ENCODE peak calls at places on chromosomes 13 and 19, in four cellular contexts. One of them, this sample, is unnamed.
A peak's percentile ranks its signal among the peaks of the same experiment; 100 is the strongest.

GRCh38 chr19:29367701-29368306 is 154.9 kb upstream of the UQCRFS1 start:
- DNase-seq in heart left ventricle: no peak
- DNase-seq in activated naive CD8-positive, alpha-beta T cell treated with anti-CD3 and anti-CD28 coated beads for 36 hours: no peak
- DNase-seq in activated CD4-positive, alpha-beta T cell treated with anti-CD3 and anti-CD28 coated beads, Interleukin-2, amount 50 U/mL, for 1 hour: no peak
- DNase-seq in this sample: no peak

GRCh38 chr19:2040647-2041435 is 10.2 kb downstream of the MKNK2 start:
- DNase-seq in activated naive CD8-positive, alpha-beta T cell treated with anti-CD3 and anti-CD28 coated beads for 36 hours: no peak
- DNase-seq in activated CD4-positive, alpha-beta T cell treated with anti-CD3 and anti-CD28 coated beads, Interleukin-2, amount 50 U/mL, for 1 hour: no peak
- DNase-seq in heart left ventricle: no peak
- DNase-seq in this sample: no peak

GRCh38 chr13:38954291-38954690 is 36.3 kb downstream of the STOML3 start:
- DNase-seq in activated naive CD8-positive, alpha-beta T cell treated with anti-CD3 and anti-CD28 coated beads for 36 hours: no peak
- DNase-seq in heart left ventricle: no peak
- DNase-seq in activated CD4-positive, alpha-beta T cell treated with anti-CD3 and anti-CD28 coated beads, Interleukin-2, amount 50 U/mL, for 1 hour: no peak
- DNase-seq in this sample: no peak

GRCh38 chr19:51799311-51799997 is 4.5 kb downstream of the FPR3 start:
- DNase-seq in activated CD4-positive, alpha-beta T cell treated with anti-CD3 and anti-CD28 coated beads, Interleukin-2, amount 50 U/mL, for 1 hour: no peak
- DNase-seq in activated naive CD8-positive, alpha-beta T cell treated with anti-CD3 and anti-CD28 coated beads for 36 hours: no peak
- DNase-seq in heart left ventricle: peak; percentile 89
- DNase-seq in this sample: peak; percentile 94

GRCh38 chr19:41882568-41883462 is at the start of gene ARHGEF1:
- DNase-seq in activated CD4-positive, alpha-beta T cell treated with anti-CD3 and anti-CD28 coated beads, Interleukin-2, amount 50 U/mL, for 1 hour: peak; percentile 59
- DNase-seq in heart left ventricle: peak; percentile 80
- DNase-seq in activated naive CD8-positive, alpha-beta T cell treated with anti-CD3 and anti-CD28 coated beads for 36 hours: peak; percentile 66
- DNase-seq in this sample: no peak

GRCh38 chr19:6528544-6529121 is 2.2 kb upstream of the TNFSF9 start:
- DNase-seq in activated naive CD8-positive, alpha-beta T cell treated with anti-CD3 and anti-CD28 coated beads for 36 hours: no peak
- DNase-seq in activated CD4-positive, alpha-beta T cell treated with anti-CD3 and anti-CD28 coated beads, Interleukin-2, amount 50 U/mL, for 1 hour: no peak
- DNase-seq in heart left ventricle: peak; percentile 60
- DNase-seq in this sample: peak; percentile 91

GRCh38 chr19:43700368-43701015 is 15.4 kb upstream of the IRGC start:
- DNase-seq in heart left ventricle: peak; percentile 74
- DNase-seq in activated CD4-positive, alpha-beta T cell treated with anti-CD3 and anti-CD28 coated beads, Interleukin-2, amount 50 U/mL, for 1 hour: no peak
- DNase-seq in activated naive CD8-positive, alpha-beta T cell treated with anti-CD3 and anti-CD28 coated beads for 36 hours: no peak
- DNase-seq in this sample: peak; percentile 87

GRCh38 chr13:77919351-77920294 is 992 bp upstream of the EDNRB start:
- DNase-seq in activated naive CD8-positive, alpha-beta T cell treated with anti-CD3 and anti-CD28 coated beads for 36 hours: peak; percentile 7
- DNase-seq in activated CD4-positive, alpha-beta T cell treated with anti-CD3 and anti-CD28 coated beads, Interleukin-2, amount 50 U/mL, for 1 hour: no peak
- DNase-seq in heart left ventricle: peak; percentile 59
- DNase-seq in this sample: no peak

GRCh38 chr13:44801990-44802389 is 187.3 kb downstream of the NUFIP1 start:
- DNase-seq in heart left ventricle: no peak
- DNase-seq in activated naive CD8-positive, alpha-beta T cell treated with anti-CD3 and anti-CD28 coated beads for 36 hours: no peak
- DNase-seq in activated CD4-positive, alpha-beta T cell treated with anti-CD3 and anti-CD28 coated beads, Interleukin-2, amount 50 U/mL, for 1 hour: no peak
- DNase-seq in this sample: no peak

GRCh38 chr13:77465595-77466195 is 69.8 kb upstream of the SCEL start:
- DNase-seq in heart left ventricle: no peak
- DNase-seq in activated naive CD8-positive, alpha-beta T cell treated with anti-CD3 and anti-CD28 coated beads for 36 hours: no peak
- DNase-seq in activated CD4-positive, alpha-beta T cell treated with anti-CD3 and anti-CD28 coated beads, Interleukin-2, amount 50 U/mL, for 1 hour: no peak
- DNase-seq in this sample: no peak

GRCh38 chr19:10641248-10641647 is 12.9 kb upstream of the ILF3 start:
- DNase-seq in activated naive CD8-positive, alpha-beta T cell treated with anti-CD3 and anti-CD28 coated beads for 36 hours: no peak
- DNase-seq in heart left ventricle: no peak
- DNase-seq in activated CD4-positive, alpha-beta T cell treated with anti-CD3 and anti-CD28 coated beads, Interleukin-2, amount 50 U/mL, for 1 hour: no peak
- DNase-seq in this sample: no peak

GRCh38 chr13:102392810-102393209 is 9.0 kb downstream of the FGF14 start:
- DNase-seq in activated naive CD8-positive, alpha-beta T cell treated with anti-CD3 and anti-CD28 coated beads for 36 hours: peak; percentile 38
- DNase-seq in heart left ventricle: no peak
- DNase-seq in activated CD4-positive, alpha-beta T cell treated with anti-CD3 and anti-CD28 coated beads, Interleukin-2, amount 50 U/mL, for 1 hour: no peak
- DNase-seq in this sample: no peak

GRCh38 chr19:18660051-18660910 is 23.2 kb upstream of the CRTC1 start:
- DNase-seq in activated naive CD8-positive, alpha-beta T cell treated with anti-CD3 and anti-CD28 coated beads for 36 hours: no peak
- DNase-seq in activated CD4-positive, alpha-beta T cell treated with anti-CD3 and anti-CD28 coated beads, Interleukin-2, amount 50 U/mL, for 1 hour: no peak
- DNase-seq in heart left ventricle: peak; percentile 71
- DNase-seq in this sample: no peak